ENCODE peak calls at places on chromosomes 6 and 20, in ten cellular contexts. Q is tibial artery, A is OCI-LY7, X is thoracic aorta, T is breast epithelium, B is heart left ventricle, H is brain microvascular endothelial cell, C is K562, M is left ventricle myocardium inferior, Z is AG04450. L is an unnamed sample.
A peak's percentile ranks its signal among the peaks of the same experiment; 100 is the strongest.

GRCh38 chr6:13787146-13787545 is 27.2 kb downstream of the MCUR1 start:
- DNase-seq in Q (no peak), A (no peak), X (no peak), T (no peak), B (no peak), H (no peak), C (no peak), M (no peak), Z (no peak), L (no peak)

GRCh38 chr6:27777614-27778355 is 134.4 kb downstream of the OR2B2 start:
- DNase-seq in Q (no peak), A (no peak), X (no peak), T (no peak), B (no peak), H (no peak), C (peak; percentile 82), M (no peak), Z (no peak), L (no peak)

GRCh38 chr6:158337332-158337731 is 25.1 kb downstream of the TULP4 start:
- DNase-seq in Q (no peak), A (no peak), X (no peak), T (no peak), B (no peak), H (no peak), C (no peak), M (no peak), Z (no peak), L (no peak)

GRCh38 chr6:87154641-87155271 is 609 bp upstream of the ZNF292 start:
- DNase-seq in Q (peak; percentile 64), A (peak; percentile 80), X (peak; percentile 12), T (no peak), B (no peak), H (peak; percentile 84), C (peak; percentile 72), M (no peak), Z (peak; percentile 54), L (no peak)

GRCh38 chr6:118451839-118452238 is 96.3 kb upstream of the PLN start:
- DNase-seq in Q (no peak), A (no peak), X (no peak), T (no peak), B (no peak), H (no peak), C (no peak), M (no peak), Z (no peak), L (no peak)

GRCh38 chr6:113642714-113643442 is 214.3 kb upstream of the MARCKS start:
- DNase-seq in Q (no peak), A (peak; percentile 45), X (no peak), T (no peak), B (peak; percentile 24), H (no peak), C (peak; percentile 72), M (no peak), Z (no peak), L (no peak)

GRCh38 chr20:40860487-40860902 is 168.1 kb upstream of the TOP1 start:
- DNase-seq in Q (no peak), A (no peak), X (no peak), T (no peak), B (no peak), H (peak; percentile 71), C (no peak), M (no peak), Z (peak; percentile 24), L (no peak)

GRCh38 chr6:52573295-52573694 is 3.6 kb downstream of the TRAM2 start:
- DNase-seq in Q (no peak), A (no peak), X (no peak), T (no peak), B (no peak), H (no peak), C (no peak), M (no peak), Z (no peak), L (no peak)

GRCh38 chr6:23696946-23697345 is 429.1 kb upstream of the NRSN1 start:
- DNase-seq in Q (no peak), A (no peak), X (no peak), T (no peak), B (no peak), H (no peak), C (no peak), M (no peak), Z (no peak), L (no peak)

GRCh38 chr6:2876210-2877056 is 26.7 kb downstream of the SERPINB9 start:
- DNase-seq in Q (peak; percentile 63), A (peak; percentile 58), X (no peak), T (no peak), B (peak; percentile 86), H (peak; percentile 93), C (no peak), M (peak; percentile 76), Z (peak; percentile 45), L (peak; percentile 74)

GRCh38 chr6:17714177-17714576 is 7.5 kb upstream of the NUP153 start:
- DNase-seq in Q (no peak), A (no peak), X (no peak), T (no peak), B (no peak), H (no peak), C (peak; percentile 54), M (no peak), Z (no peak), L (no peak)

GRCh38 chr20:61268024-61268423 is 16.0 kb downstream of the CDH4 start:
- DNase-seq in Q (no peak), A (no peak), X (no peak), T (no peak), B (no peak), H (no peak), C (no peak), M (no peak), Z (no peak), L (no peak)

GRCh38 chr6:70469965-70470364 is 56.7 kb downstream of the FAM135A start:
- DNase-seq in Q (no peak), A (no peak), X (no peak), T (no peak), B (no peak), H (no peak), C (no peak), M (no peak), Z (no peak), L (no peak)

GRCh38 chr6:79077680-79078056 is 386 bp downstream of the PHIP start:
- DNase-seq in Q (no peak), A (peak; percentile 73), X (peak; percentile 1), T (peak; percentile 51), B (no peak), H (no peak), C (no peak), M (no peak), Z (no peak), L (no peak)

GRCh38 chr6:145148392-145149175 is 586.7 kb downstream of the EPM2A start:
- DNase-seq in Q (no peak), A (no peak), X (no peak), T (peak; percentile 61), B (peak; percentile 32), H (peak; percentile 36), C (no peak), M (no peak), Z (no peak), L (peak; percentile 11)

GRCh38 chr6:54758340-54758739 is 88.2 kb upstream of the FAM83B start:
- DNase-seq in Q (no peak), A (no peak), X (no peak), T (no peak), B (no peak), H (no peak), C (no peak), M (no peak), Z (no peak), L (no peak)

GRCh38 chr6:132830236-132830799 is 15.9 kb downstream of the RPS12 start:
- DNase-seq in Q (no peak), A (peak; percentile 25), X (no peak), T (no peak), B (no peak), H (no peak), C (peak; percentile 35), M (no peak), Z (no peak), L (no peak)

GRCh38 chr6:107972413-107973096 is 14.5 kb upstream of the SEC63 start:
- DNase-seq in Q (no peak), A (no peak), X (no peak), T (no peak), B (no peak), H (no peak), C (no peak), M (no peak), Z (no peak), L (no peak)

GRCh38 chr6:168193816-168194701 is 115.0 kb upstream of the FRMD1 start:
- DNase-seq in Q (peak; percentile 18), A (peak; percentile 1), X (no peak), T (no peak), B (no peak), H (no peak), C (peak; percentile 56), M (no peak), Z (no peak), L (no peak)
- TF ChIP-seq CTCF in Q (no peak), A (peak; percentile 19), X (no peak), T (no peak), B (no peak), H (no peak), C (peak; percentile 62), M (no peak), Z (no peak), L (no peak)

GRCh38 chr6:32075781-32076494 is 33.2 kb downstream of the TNXB start:
- DNase-seq in Q (no peak), A (no peak), X (no peak), T (no peak), B (no peak), H (no peak), C (no peak), M (no peak), Z (no peak), L (no peak)
- H3K27ac ChIP-seq in Q (no peak overlapping the region), A (no peak overlapping the region), X (no peak overlapping the region), T (peak overlapping the region; percentile 14), B (no peak overlapping the region), H (no peak overlapping the region), C (no peak overlapping the region), M (peak overlapping the region; percentile 50), Z (no peak overlapping the region), L (peak overlapping the region; percentile 17)

GRCh38 chr20:53381568-53382262 is 211.9 kb downstream of the ZNF217 start:
- DNase-seq in Q (no peak), A (no peak), X (no peak), T (no peak), B (no peak), H (no peak), C (no peak), M (no peak), Z (no peak), L (no peak)
- TF ChIP-seq CTCF in Q (no peak), A (peak; percentile 51), X (no peak), T (no peak), B (no peak), H (no peak), C (peak; percentile 39), M (no peak), Z (no peak), L (no peak)

DNA sequence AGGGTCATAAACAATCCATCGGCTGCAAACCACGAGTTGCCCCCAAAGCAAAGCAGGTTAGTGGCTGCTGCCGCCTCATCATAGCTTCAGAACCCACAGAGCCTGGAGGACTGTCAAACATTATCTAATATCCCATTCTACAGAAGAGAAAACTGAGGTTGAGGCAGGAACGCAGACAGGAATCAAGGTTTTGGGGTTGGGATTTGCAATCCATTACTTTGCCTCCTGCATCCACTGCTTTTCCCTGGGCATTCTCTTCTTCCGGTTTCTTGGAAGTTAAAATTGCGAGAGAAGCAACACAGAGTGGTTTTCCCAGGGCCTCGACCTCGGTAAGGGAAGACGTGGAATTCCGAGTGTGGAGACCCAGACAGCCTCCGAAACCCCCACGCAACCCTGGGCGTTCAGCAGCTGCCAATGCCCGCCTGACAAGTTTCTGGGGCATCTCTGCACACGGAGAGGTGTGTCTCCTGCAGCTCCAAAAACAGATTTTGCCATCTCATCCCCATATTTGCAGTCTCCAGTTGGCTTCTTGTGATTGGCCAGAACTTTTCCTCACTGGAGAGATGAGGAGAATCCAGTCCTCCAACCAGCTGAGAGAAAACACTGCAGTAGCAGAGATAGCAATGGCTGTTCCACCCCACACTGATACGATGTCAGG is 45.5 kb upstream of the SNAP25 start:
- DNase-seq in Q (no peak), A (no peak), X (no peak), T (no peak), B (no peak), H (no peak), C (no peak), M (no peak), Z (no peak), L (no peak)
- H3K27ac ChIP-seq in Q (no peak overlapping the region), A (no peak overlapping the region), X (no peak overlapping the region), T (no peak overlapping the region), B (no peak overlapping the region), H (no peak overlapping the region), C (no peak overlapping the region), M (no peak overlapping the region), Z (no peak overlapping the region), L (no peak overlapping the region)